ENCODE peak calls at places on chromosomes 5 and 9, in nine cellular contexts. J is AG10803; X is right atrium auricular region; F is mucosa of descending colon; W is GM23338; G is foreskin fibroblast; Y is MCF 10A; N is AG09319; O is activated CD8-positive, alpha-beta T cell treated with anti-CD3 and anti-CD28 coated beads for 36 hours. M is an unnamed sample.

GRCh38 chr5:64594601-64595518 is 89.0 kb downstream of the RGS7BP start:
- DNase-seq in J (no peak), X (no peak), F (no peak), W (peak), G (no peak), Y (peak), N (no peak), O (no peak), M (no peak)

GRCh38 chr5:98570010-98570409 is 203.5 kb upstream of the RGMB start:
- DNase-seq in J (no peak), X (no peak), F (no peak), W (no peak), G (peak), Y (peak), N (no peak), O (no peak), M (no peak)

GRCh38 chr9:109584205-109584604 is 86.1 kb upstream of the PTPN3 start:
- DNase-seq in J (no peak), X (no peak), F (no peak), W (peak), G (no peak), Y (no peak), N (no peak), O (no peak), M (no peak)

GRCh38 chr5:28576022-28576421 is 1537.6 kb upstream of the CDH9 start:
- DNase-seq in J (no peak), X (no peak), F (no peak), W (peak), G (no peak), Y (peak), N (no peak), O (no peak), M (no peak)

GRCh38 chr5:34503379-34504346 is 152.5 kb upstream of the RAI14 start:
- DNase-seq in J (peak), X (no peak), F (no peak), W (no peak), G (no peak), Y (no peak), N (no peak), O (no peak), M (no peak)

GRCh38 chr9:106668534-106668933 is 194.4 kb upstream of the ZNF462 start:
- DNase-seq in J (no peak), X (no peak), F (no peak), W (peak), G (no peak), Y (no peak), N (no peak), O (no peak), M (no peak)

GRCh38 chr9:100473271-100474081 is 527 bp downstream of the TMEFF1 start:
- DNase-seq in J (peak), X (no peak), F (peak), W (peak), G (peak), Y (peak), N (no peak), O (peak), M (peak)

GRCh38 chr9:137467896-137468295 is 8.8 kb upstream of the NSMF start:
- DNase-seq in J (no peak), X (no peak), F (peak), W (no peak), G (no peak), Y (no peak), N (no peak), O (no peak), M (no peak)

GRCh38 chr5:19988447-19988846 is 447 bp upstream of the CDH18 start:
- DNase-seq in J (no peak), X (no peak), F (no peak), W (no peak), G (no peak), Y (no peak), N (no peak), O (no peak), M (no peak)

GRCh38 chr9:135480071-135480941 is 724 bp downstream of the PPP1R26 start:
- DNase-seq in J (peak), X (no peak), F (peak), W (peak), G (peak), Y (peak), N (no peak), O (no peak), M (peak)

GRCh38 chr5:144117412-144117811 is 53.0 kb downstream of the YIPF5 start:
- DNase-seq in J (no peak), X (no peak), F (no peak), W (no peak), G (no peak), Y (no peak), N (no peak), O (no peak), M (no peak)
- TF ChIP-seq CTCF in J (no peak), X (no peak), F (no peak), W (no peak), G (no peak), Y (no peak), N (no peak), O (no peak), M (no peak)

GRCh38 chr5:671459-672328 is 21.5 kb downstream of the TPPP start:
- DNase-seq in J (peak), X (no peak), F (peak), W (peak), G (peak), Y (peak), N (no peak), O (peak), M (peak)
- TF ChIP-seq CTCF in J (peak), X (peak), F (peak), W (peak), G (peak), Y (peak), N (peak), O (peak), M (peak)

GRCh38 chr9:34993502-34994428 is 4.2 kb downstream of the DNAJB5 start:
- DNase-seq in J (peak), X (peak), F (peak), W (peak), G (no peak), Y (peak), N (peak), O (peak), M (no peak)

GRCh38 chr9:34996181-34996904 is 6.8 kb downstream of the DNAJB5 start:
- DNase-seq in J (no peak), X (peak), F (no peak), W (no peak), G (no peak), Y (no peak), N (no peak), O (no peak), M (no peak)

GRCh38 chr9:34992376-34992951 is 2.9 kb downstream of the DNAJB5 start:
- DNase-seq in J (peak), X (peak), F (peak), W (no peak), G (peak), Y (peak), N (peak), O (peak), M (no peak)

GRCh38 chr9:34995288-34996060 is 5.9 kb downstream of the DNAJB5 start:
- DNase-seq in J (peak), X (peak), F (no peak), W (no peak), G (peak), Y (peak), N (no peak), O (no peak), M (no peak)

DNA sequence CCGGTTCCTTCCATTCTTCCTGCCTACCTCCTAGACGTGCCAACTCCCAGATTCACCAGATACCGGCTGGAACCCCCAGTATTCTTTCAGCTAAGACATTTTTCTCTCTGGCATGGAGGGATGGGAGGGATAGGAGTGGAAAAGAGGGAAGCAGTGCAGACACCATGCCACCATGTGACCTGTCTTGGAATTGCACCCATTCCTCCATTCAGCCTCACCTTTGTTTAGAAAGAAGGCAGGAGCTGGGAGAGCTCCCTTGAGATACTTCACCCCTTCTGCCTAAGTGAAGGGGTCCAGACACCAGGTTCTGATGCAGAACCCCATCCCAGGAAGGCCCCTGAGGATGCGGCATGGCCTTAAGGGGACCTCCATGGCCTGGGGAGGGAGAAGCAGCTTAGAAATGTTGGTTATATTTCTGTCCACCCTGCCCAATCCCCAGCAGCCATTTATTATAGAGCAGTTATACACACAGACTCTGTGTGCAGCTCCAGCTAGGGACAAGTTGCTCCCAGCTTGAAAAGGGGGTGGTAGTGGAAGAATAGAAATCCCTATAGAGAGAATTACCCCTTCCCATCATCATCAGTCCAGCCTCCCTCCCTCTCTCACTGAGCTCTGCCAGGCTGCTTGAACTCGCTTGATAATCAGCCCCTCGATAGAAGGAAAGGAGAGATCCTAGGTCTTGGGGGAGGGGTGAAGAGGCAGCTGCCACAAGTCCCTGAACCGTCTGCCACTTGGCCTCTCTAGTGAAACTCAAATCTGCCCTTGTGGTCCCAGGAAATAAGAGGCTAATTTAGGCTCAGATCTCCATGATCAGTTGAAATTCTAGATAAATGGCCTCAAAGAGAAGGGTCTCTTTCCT is 5.1 kb downstream of the DNAJB5 start:
- DNase-seq in J (peak), X (peak), F (no peak), W (peak), G (peak), Y (peak), N (no peak), O (no peak), M (no peak)
- TF ChIP-seq CTCF in J (peak), X (peak), F (peak), W (peak), G (peak), Y (peak), N (peak), O (peak), M (peak)

DNA sequence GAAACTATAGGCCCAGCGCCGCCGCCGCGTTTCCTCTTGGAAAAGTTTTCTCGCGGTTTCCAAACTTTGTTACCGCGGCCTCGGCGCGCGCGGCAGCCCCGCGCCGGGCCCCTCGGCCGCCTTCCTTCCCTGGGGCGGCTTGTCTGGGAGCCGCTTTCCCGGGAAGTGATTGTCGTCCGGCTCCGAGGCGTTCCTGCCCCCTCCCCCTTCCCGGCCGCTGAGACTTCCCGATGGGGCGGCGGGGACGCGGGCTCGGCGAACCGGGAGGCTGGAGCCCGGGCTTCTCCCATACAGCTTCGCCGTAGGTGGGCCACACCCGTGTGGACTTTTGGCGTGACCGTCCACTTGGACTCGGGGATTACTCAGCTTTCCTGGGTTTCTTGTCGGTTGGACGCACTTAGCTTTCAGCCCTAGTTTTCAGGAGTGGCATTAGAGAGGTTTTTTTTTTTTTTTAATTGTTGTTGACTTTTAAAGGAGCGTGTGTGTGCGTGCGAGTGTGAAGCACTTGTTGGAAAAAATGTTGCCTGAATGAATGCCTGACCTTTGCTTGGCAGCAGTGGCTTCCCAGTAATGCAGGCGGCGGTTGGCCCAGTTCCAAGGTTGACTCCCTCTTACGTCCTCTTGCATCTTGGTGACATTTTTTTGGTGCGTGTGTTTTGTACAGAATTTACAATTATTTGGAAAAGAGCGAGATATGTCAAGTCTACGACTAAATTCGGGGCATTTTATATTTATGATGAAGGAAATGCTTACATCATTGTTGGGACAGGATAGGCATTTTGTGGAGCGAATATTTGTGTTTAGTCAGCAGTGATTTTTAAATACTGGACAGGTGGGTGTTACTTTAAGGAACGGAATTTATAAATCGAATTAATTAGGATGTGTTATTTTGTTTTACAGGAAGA is 821 bp downstream of the CTNNA1 start:
- DNase-seq in J (peak), X (peak), F (peak), W (peak), G (peak), Y (peak), N (peak), O (peak), M (peak)
- TF ChIP-seq CTCF in J (no peak), X (no peak), F (no peak), W (no peak), G (no peak), Y (no peak), N (no peak), O (no peak), M (no peak)

DNA sequence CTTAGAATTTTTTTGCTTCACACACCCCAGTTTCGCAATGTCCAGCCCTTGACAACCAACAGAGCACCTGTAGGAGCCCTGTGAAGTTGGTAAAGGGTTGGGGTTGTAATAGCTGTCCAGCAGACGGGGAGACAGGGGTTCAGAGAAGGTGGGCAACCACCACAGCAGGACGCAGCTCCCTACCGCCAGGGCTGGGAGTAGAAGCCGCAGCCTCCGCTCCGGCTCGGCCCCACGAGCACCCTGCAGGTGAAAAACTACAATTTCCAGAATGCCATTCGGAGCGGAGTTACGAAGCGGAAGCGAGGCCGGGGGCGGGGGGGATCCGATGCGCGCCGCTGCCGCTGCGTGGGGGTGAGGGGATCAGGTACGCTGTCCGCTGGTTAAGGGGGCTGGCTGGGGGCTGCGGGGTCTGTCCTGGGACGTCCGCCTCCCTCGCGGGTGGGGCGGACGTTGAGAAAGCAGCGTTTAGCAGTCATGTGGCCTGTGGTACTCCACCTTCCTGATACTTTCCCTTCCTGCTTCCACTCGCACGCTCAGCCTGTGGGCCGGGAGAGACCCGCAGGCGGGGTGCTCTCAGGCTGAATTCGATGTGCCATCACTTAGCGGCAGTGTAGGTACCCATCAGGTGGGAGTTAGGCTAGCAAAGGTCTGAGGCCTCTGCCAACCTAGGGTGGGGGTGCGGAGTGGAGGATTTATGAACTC is at the start of gene TRMT10B:
- DNase-seq in J (peak), X (no peak), F (peak), W (peak), G (peak), Y (peak), N (peak), O (peak), M (peak)
- TF ChIP-seq CTCF in J (peak), X (no peak), F (no peak), W (no peak), G (no peak), Y (no peak), N (no peak), O (no peak), M (no peak)

GRCh38 chr5:170275376-170275994 is 22.1 kb downstream of the LCP2 start:
- DNase-seq in J (no peak), X (no peak), F (no peak), W (no peak), G (no peak), Y (no peak), N (no peak), O (peak), M (no peak)

GRCh38 chr5:170269579-170269978 is 28.0 kb downstream of the LCP2 start:
- DNase-seq in J (no peak), X (no peak), F (no peak), W (no peak), G (no peak), Y (peak), N (no peak), O (peak), M (no peak)

GRCh38 chr5:170277953-170278352 is 19.6 kb downstream of the LCP2 start:
- DNase-seq in J (no peak), X (no peak), F (no peak), W (peak), G (no peak), Y (no peak), N (no peak), O (peak), M (no peak)

GRCh38 chr5:170270670-170271069 is 26.9 kb downstream of the LCP2 start:
- DNase-seq in J (no peak), X (no peak), F (no peak), W (no peak), G (no peak), Y (no peak), N (no peak), O (peak), M (no peak)

DNA sequence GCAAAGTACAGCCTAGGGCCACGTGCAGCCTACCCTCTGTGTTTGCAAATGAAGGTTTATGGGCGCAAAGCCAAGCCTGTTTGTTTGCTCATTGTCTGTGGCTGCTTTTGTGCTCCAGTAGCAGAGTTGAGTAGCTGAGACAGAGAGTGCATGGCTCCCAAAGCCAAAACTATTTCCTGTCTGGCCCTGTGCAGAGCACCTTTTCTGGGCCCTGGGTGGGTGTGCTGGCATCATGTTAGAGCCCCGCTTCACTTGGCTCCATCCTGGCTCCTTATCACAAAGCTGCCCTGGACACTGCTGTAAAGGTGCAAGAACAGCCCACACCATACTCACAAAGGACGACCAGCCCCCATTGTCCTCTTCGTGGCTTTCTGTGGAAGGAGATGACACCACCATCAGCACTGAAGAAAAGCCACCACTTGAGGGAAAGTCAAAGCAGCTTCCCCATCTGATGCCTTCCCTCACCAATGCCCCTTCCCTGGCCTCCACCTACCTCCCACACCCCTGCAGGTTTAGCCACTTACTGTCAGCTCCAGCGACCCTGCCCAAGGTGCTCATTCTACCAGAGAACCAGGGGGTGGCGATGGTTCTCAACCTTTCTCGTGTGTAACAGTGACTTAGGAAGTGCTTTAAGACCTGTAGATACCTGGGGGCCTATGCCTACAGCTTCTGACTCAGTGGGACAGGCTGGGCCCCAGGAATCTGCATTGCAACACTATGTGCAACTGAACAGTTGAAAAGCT is 23.4 kb downstream of the LCP2 start:
- DNase-seq in J (no peak), X (no peak), F (no peak), W (peak), G (no peak), Y (peak), N (no peak), O (peak), M (no peak)
- TF ChIP-seq CTCF in J (peak), X (no peak), F (no peak), W (peak), G (no peak), Y (peak), N (no peak), O (peak), M (no peak)

GRCh38 chr9:133454943-133455673 is 4.7 kb upstream of the CACFD1 start:
- DNase-seq in J (no peak), X (no peak), F (no peak), W (no peak), G (no peak), Y (no peak), N (no peak), O (no peak), M (no peak)

GRCh38 chr9:133455936-133456335 is 3.8 kb upstream of the CACFD1 start:
- DNase-seq in J (no peak), X (no peak), F (no peak), W (no peak), G (no peak), Y (no peak), N (no peak), O (no peak), M (no peak)

GRCh38 chr9:133457748-133458147 is 2.0 kb upstream of the CACFD1 start:
- DNase-seq in J (no peak), X (no peak), F (no peak), W (no peak), G (no peak), Y (no peak), N (no peak), O (no peak), M (no peak)

GRCh38 chr9:133457233-133457632 is 2.5 kb upstream of the CACFD1 start:
- DNase-seq in J (no peak), X (no peak), F (no peak), W (peak), G (no peak), Y (no peak), N (no peak), O (no peak), M (no peak)

GRCh38 chr9:133456409-133456808 is 3.4 kb upstream of the CACFD1 start:
- DNase-seq in J (no peak), X (no peak), F (no peak), W (peak), G (no peak), Y (no peak), N (no peak), O (no peak), M (no peak)
- TF ChIP-seq CTCF in J (no peak), X (no peak), F (no peak), W (peak), G (peak), Y (no peak), N (no peak), O (no peak), M (no peak)

DNA sequence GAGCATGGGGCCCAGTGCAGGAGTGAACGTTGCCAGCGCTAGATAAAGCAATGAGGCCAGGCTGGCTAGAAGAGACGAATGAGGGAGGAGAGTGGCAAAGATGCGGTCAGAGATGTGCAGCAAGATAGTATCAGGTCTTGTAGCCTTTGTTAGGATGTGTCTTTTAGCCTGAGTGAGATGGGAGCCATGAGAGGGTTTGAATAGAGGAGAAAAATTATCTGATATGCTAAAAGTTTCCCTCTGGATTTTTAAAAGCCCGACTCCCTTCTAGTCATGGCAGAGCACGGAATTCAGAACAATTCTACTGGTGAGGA is 12.2 kb downstream of the DUSP1 start:
- DNase-seq in J (no peak), X (no peak), F (no peak), W (no peak), G (no peak), Y (no peak), N (no peak), O (no peak), M (no peak)
- TF ChIP-seq CTCF in J (no peak), X (no peak), F (no peak), W (no peak), G (no peak), Y (no peak), N (no peak), O (no peak), M (no peak)